ENCODE peak calls at places on chromosome 3, in nine cellular contexts. D, N, E, F, Q, H, C, B and V are unnamed samples.

GRCh38 chr3:110773413-110773954 is 298.1 kb upstream of the NECTIN3 start:
- DNase-seq in E (no peak), H (no peak), B (no peak), Q (no peak), C (no peak), F (no peak), N (no peak), D (no peak), V (no peak)

GRCh38 chr3:71444861-71445259 is 138.7 kb downstream of the FOXP1 start:
- DNase-seq in Q (no peak), N (no peak), D (no peak), H (no peak), C (no peak), F (no peak), B (no peak), E (no peak), V (no peak)

GRCh38 chr3:68931406-68932149 is 769 bp downstream of the TAFA4 start:
- DNase-seq in H (no peak), C (peak), B (no peak), D (peak), Q (no peak), F (no peak), N (no peak), E (no peak), V (no peak)

GRCh38 chr3:168511428-168512014 is 415.8 kb upstream of the GOLIM4 start:
- DNase-seq in H (no peak), N (no peak), B (peak), D (peak), E (no peak), F (no peak), Q (no peak), C (peak), V (no peak)

GRCh38 chr3:165837058-165837525 is at the start of gene BCHE:
- DNase-seq in F (no peak), E (no peak), B (no peak), N (no peak), C (peak), H (no peak), Q (no peak), D (peak), V (no peak)

GRCh38 chr3:160677459-160677901 is 520 bp downstream of the ARL14 start:
- DNase-seq in Q (no peak), B (no peak), F (no peak), E (no peak), D (no peak), H (no peak), C (no peak), N (no peak), V (no peak)

GRCh38 chr3:130759692-130760338 is 13.2 kb upstream of the PIK3R4 start:
- DNase-seq in N (no peak), C (peak), E (no peak), F (peak), B (peak), H (peak), Q (peak), D (peak), V (peak)

GRCh38 chr3:34248352-34248751 is 449.9 kb downstream of the PDCD6IP start:
- DNase-seq in B (no peak), F (no peak), N (no peak), Q (no peak), D (no peak), C (no peak), H (no peak), E (no peak), V (no peak)

GRCh38 chr3:147616998-147617619 is 207.9 kb downstream of the ZIC1 start:
- DNase-seq in N (no peak), H (no peak), D (peak), F (no peak), E (no peak), Q (no peak), B (peak), C (peak), V (no peak)

GRCh38 chr3:118401887-118402286 is 632.8 kb downstream of the IGSF11 start:
- DNase-seq in E (no peak), N (no peak), H (no peak), B (no peak), C (no peak), D (no peak), Q (no peak), F (no peak), V (no peak)